ENCODE peak calls at places on chromosomes 4 and X, in seven cellular contexts. Q is HL-60, H is AG04450, G is NCI-H748 treated with DMSO at 0.1 percent for 48 hours, Y is fibroblast of lung, C is fibroblast of pulmonary artery, A is caudate nucleus. E is an unnamed sample.

GRCh38 chr4:112075129-112075753 is 70.0 kb upstream of the FAM241A start:
- DNase-seq in Q (peak), Y (peak), C (peak), G (peak), H (no peak), A (no peak), E (peak)

GRCh38 chr4:60463846-60464502 is 736.2 kb upstream of the ADGRL3 start:
- DNase-seq in C (no peak), G (no peak), Y (peak), A (no peak), H (peak), Q (peak), E (no peak)

GRCh38 chr4:153451931-153452660 is 14.1 kb upstream of the TMEM131L start:
- DNase-seq in Q (peak), H (no peak), A (no peak), C (no peak), Y (no peak), G (no peak), E (no peak)

GRCh38 chr4:174935607-174936006 is 17.4 kb downstream of the ADAM29 start:
- DNase-seq in A (no peak), G (no peak), Y (no peak), Q (no peak), C (no peak), H (no peak), E (no peak)

GRCh38 chrX:46572295-46572936 is 1.1 kb upstream of the CHST7 start:
- DNase-seq in Y (no peak), H (no peak), A (no peak), Q (peak), G (no peak), C (no peak), E (no peak)

GRCh38 chr4:184143770-184144564 is 73.7 kb downstream of the ENPP6 start:
- DNase-seq in Y (no peak), H (no peak), C (no peak), A (no peak), Q (no peak), G (no peak), E (no peak)

GRCh38 chr4:73606465-73606974 is 13.7 kb downstream of the RASSF6 start:
- DNase-seq in G (peak), A (no peak), C (no peak), Y (no peak), H (no peak), Q (no peak), E (no peak)

GRCh38 chr4:37780444-37781133 is 45.9 kb upstream of the PGM2 start:
- DNase-seq in Q (peak), H (no peak), A (no peak), C (peak), Y (peak), G (no peak), E (peak)

GRCh38 chrX:102085706-102086105 is 39.8 kb upstream of the TCEAL2 start:
- DNase-seq in Y (no peak), A (no peak), Q (no peak), H (no peak), G (no peak), C (no peak), E (no peak)

GRCh38 chrX:153884136-153885076 is 1.6 kb downstream of the L1CAM start:
- DNase-seq in H (no peak), Q (no peak), Y (no peak), G (peak), A (no peak), C (no peak), E (no peak)

GRCh38 chr4:82797591-82798081 is 960 bp downstream of the SCD5 start:
- DNase-seq in H (no peak), A (peak), G (no peak), C (no peak), Y (peak), Q (no peak), E (peak)

GRCh38 chrX:107537815-107538214 is 88.4 kb downstream of the FRMPD3 start:
- DNase-seq in Q (peak), Y (peak), A (no peak), C (peak), H (no peak), G (peak), E (no peak)

GRCh38 chrX:39816871-39817731 is 280.7 kb downstream of the BCOR start:
- DNase-seq in A (peak), G (no peak), C (peak), H (no peak), Y (peak), Q (no peak), E (no peak)

GRCh38 chr4:53043096-53043495 is 181.0 kb downstream of the RASL11B start:
- DNase-seq in Y (no peak), G (peak), Q (no peak), C (no peak), A (no peak), H (no peak), E (no peak)

GRCh38 chrX:108914791-108915190 is 178.4 kb upstream of the IRS4 start:
- DNase-seq in H (no peak), G (no peak), A (no peak), C (no peak), Q (no peak), Y (no peak), E (no peak)

E was measured in transverse colon.